ENCODE peak calls at places on chromosomes 13 and 19, in four cellular contexts. D is fibroblast of mammary gland, S is SK-N-MC, N is psoas muscle. A is an unnamed sample.

GRCh38 chr19:40234429-40235237 is 8.1 kb upstream of the CCNP start:
- DNase-seq in D (no peak), S (no peak), N (no peak), A (no peak)

GRCh38 chr13:78657699-78658629 is 991 bp downstream of the OBI1 start:
- DNase-seq in D (peak), S (no peak), N (no peak), A (peak)

GRCh38 chr19:54252243-54252642 is 4.8 kb downstream of the LILRB5 start:
- DNase-seq in D (no peak), S (no peak), N (no peak), A (no peak)

GRCh38 chr19:17333611-17334413 is 843 bp downstream of the ANO8 start:
- DNase-seq in D (peak), S (peak), N (no peak), A (peak)

GRCh38 chr19:40811478-40812341 is 12.7 kb downstream of the EGLN2 start:
- DNase-seq in D (no peak), S (no peak), N (no peak), A (no peak)

GRCh38 chr19:30388327-30388726 is 16.1 kb downstream of the ZNF536 start:
- DNase-seq in D (no peak), S (no peak), N (no peak), A (no peak)

GRCh38 chr13:44403720-44404063 is 30.1 kb downstream of the SERP2 start:
- DNase-seq in D (no peak), S (no peak), N (no peak), A (no peak)

GRCh38 chr19:53868892-53869804 is 1.5 kb downstream of the MYADM start:
- DNase-seq in D (peak), S (no peak), N (peak), A (peak)

GRCh38 chr19:57302020-57302465 is 18.2 kb upstream of the ZNF543 start:
- DNase-seq in D (peak), S (no peak), N (peak), A (peak)

DNA sequence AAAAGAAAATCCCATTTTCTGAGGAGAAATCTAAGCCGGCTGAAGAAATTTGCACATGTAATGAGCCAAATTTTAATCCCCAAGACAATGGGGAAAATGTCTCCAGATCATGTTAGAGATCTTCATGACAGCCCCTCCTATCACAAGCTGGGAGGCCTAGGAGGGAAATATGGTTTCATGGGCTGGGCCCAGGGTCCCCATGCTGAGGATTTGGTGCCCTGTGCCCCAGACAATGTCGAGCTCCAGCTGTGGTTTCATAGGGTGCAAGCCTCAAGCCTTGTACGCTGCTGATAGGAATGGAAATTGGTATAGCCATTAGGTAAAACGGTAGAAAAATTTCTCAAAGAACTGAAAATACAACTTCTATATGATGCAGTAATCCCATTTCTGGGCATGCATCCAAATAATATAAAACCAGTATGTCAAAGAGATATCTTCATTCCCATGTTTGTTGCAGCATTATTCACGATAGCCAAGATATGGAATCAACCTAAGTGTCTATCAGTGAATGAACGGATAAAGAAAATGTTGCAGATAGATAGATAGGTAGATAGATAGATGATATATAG is 19.3 kb upstream of the FREM2 start:
- DNase-seq in D (no peak), S (no peak), N (no peak), A (no peak)
- H3K4me3 ChIP-seq in D (no peak), S (peak), N (no peak), A (no peak)

GRCh38 chr19:46221152-46221551 is 8.4 kb upstream of the IGFL1 start:
- DNase-seq in D (no peak), S (no peak), N (no peak), A (no peak)
- H3K4me3 ChIP-seq in D (no peak), S (no peak), N (no peak), A (no peak)

GRCh38 chr19:33227242-33227650 is 1.6 kb upstream of the SLC7A10 start:
- DNase-seq in D (peak), S (no peak), N (no peak), A (peak)
- H3K4me3 ChIP-seq in D (no peak), S (peak), N (peak), A (no peak)

GRCh38 chr19:3533020-3533408 is 6.0 kb upstream of the TEKTIP1 start:
- DNase-seq in D (no peak), S (no peak), N (no peak), A (no peak)

GRCh38 chr19:3530389-3530788 is 8.6 kb upstream of the TEKTIP1 start:
- DNase-seq in D (no peak), S (no peak), N (no peak), A (no peak)

GRCh38 chr19:3533563-3534216 is 5.3 kb upstream of the TEKTIP1 start:
- DNase-seq in D (no peak), S (no peak), N (no peak), A (no peak)

GRCh38 chr19:3531716-3532115 is 7.3 kb upstream of the TEKTIP1 start:
- DNase-seq in D (no peak), S (no peak), N (no peak), A (no peak)

DNA sequence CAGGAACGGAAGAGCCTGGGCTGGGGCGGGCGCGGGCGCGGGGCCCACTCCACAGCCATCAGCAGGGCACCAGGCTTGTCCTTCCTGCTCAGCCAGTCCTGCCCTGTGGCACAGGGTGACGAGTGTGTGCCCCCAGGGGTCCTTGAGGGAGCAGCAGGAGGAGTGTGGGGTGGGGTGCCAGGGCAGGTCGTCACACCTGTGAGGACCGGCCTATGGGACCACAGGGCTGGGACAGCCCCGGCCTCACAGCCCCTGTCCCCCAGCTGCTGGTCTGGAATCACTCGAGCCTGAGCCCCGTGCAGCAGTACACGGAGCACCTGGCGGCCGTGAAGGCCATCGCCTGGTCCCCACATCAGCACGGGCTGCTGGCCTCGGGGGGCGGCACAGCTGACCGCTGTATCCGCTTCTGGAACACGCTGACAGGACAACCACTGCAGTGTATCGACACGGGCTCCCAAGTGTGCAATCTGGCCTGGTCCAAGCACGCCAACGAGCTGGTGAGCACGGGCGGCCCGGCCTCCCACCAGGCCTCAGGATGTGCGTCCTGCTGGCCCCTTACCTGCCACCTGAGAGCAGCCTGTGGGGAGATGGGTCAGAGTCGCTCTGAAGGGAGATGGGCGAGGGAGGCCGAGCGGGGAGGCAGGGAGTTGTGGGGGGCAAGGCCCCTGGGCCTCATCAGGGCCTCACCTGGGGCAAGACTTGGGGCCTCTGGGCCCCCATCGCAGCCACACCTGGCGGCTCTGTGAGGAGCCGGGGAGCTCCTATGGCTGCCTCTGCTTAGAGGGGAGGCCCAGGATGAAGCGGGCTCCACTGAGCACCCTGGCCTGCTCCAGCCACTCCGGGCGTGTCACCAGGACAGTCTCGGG is 6.6 kb upstream of the TEKTIP1 start:
- DNase-seq in D (no peak), S (no peak), N (no peak), A (no peak)
- H3K4me3 ChIP-seq in D (no peak), S (no peak), N (no peak), A (no peak)

DNA sequence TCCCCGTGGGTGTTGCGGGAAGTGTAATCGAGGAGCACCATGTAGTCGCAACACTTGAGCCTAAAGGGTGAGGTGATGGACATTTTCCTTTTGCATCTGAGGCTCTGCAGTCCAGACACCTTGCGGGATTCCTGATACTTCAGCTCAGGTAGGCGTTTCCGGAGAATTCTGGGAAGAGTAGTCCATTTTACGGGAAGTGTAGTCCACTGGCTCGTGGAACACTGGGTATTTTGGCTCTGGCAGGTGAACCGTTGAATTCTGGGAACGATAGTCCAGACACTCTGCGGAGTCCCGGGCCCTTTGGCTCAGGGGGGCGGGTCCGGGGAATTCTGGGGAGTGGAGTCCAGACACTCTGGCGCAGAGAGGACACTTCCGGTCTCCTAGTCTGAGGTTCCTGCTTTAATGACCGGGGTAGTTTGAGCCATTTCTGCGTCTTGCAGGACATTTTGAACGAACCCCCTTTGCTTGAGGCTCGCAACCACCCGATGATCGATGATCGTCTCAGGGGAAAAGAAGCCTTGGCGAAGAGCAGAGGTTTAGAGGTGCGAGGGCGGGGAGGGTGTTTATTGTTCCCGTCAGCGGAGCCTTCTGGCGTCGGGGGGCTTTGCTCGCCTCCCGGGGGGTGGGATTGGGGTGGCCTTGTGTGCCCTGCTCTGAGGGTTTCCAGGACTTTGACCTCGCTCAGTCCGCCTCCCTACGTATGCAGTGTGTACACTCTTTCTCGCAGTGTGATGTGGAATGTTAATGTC is at the start of gene ZNF223:
- DNase-seq in D (peak), S (peak), N (peak), A (peak)
- H3K4me3 ChIP-seq in D (peak), S (peak), N (peak), A (peak)

DNA sequence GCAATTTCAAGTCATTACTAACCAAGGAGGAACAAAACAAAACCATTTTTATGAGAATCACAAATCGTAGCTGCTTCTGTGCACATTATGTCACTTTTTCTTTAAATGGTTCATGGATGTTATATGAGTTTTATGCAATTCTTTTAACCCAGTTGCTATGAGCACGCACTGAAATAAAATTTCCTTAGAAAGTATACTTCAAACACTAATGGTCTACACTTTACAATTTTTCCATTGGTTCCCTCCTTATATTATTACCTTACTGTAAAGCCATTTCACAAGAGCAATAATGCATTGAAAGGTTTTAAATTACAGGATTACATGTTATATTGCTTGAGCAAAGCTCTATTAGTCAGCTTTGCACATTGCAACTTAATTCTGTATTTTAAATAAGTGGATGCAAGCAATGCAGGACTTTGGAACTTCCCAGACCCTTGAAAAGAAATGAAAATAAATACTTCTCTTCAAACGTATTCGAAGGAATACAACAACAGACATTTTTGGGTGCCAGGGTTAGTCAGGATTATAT is 318.7 kb downstream of the PCDH9 start:
- DNase-seq in D (no peak), S (no peak), N (no peak), A (no peak)
- H3K4me3 ChIP-seq in D (no peak), S (no peak), N (no peak), A (no peak)

GRCh38 chr19:55254625-55254977 is 4.2 kb downstream of the PPP6R1 start:
- DNase-seq in D (no peak), S (no peak), N (no peak), A (no peak)
- H3K4me3 ChIP-seq in D (no peak), S (no peak), N (peak), A (no peak)